ENCODE peak calls at places on chromosomes 3 and 15, in five cellular contexts. One of them, this sample, is unnamed.

GRCh38 chr3:111936191-111936841 is 42.5 kb upstream of the ABHD10 start:
- DNase-seq in HFF-Myc: peak; percentile 80
- DNase-seq in hypothalamus: no peak
- DNase-seq in skeletal muscle cell: peak; percentile 31
- DNase-seq in AG04450: peak; percentile 53
- DNase-seq in this sample: no peak

GRCh38 chr15:63387741-63388468 is 6.3 kb upstream of the CA12 start:
- DNase-seq in HFF-Myc: no peak
- DNase-seq in hypothalamus: no peak
- DNase-seq in skeletal muscle cell: no peak
- DNase-seq in AG04450: no peak
- DNase-seq in this sample: no peak

GRCh38 chr15:40449275-40449674 is 8.5 kb downstream of the BAHD1 start:
- DNase-seq in HFF-Myc: no peak
- DNase-seq in hypothalamus: no peak
- DNase-seq in skeletal muscle cell: no peak
- DNase-seq in AG04450: no peak
- DNase-seq in this sample: no peak

GRCh38 chr3:72144773-72145505 is 360.0 kb upstream of the PROK2 start:
- DNase-seq in HFF-Myc: no peak
- DNase-seq in hypothalamus: no peak
- DNase-seq in skeletal muscle cell: no peak
- DNase-seq in AG04450: no peak
- DNase-seq in this sample: no peak

GRCh38 chr3:30658328-30659052 is 52.1 kb downstream of the TGFBR2 start:
- DNase-seq in HFF-Myc: peak; percentile 79
- DNase-seq in hypothalamus: no peak
- DNase-seq in skeletal muscle cell: peak; percentile 73
- DNase-seq in AG04450: peak; percentile 43
- DNase-seq in this sample: no peak

GRCh38 chr15:67080900-67081431 is 15.6 kb downstream of the SMAD3 start:
- DNase-seq in HFF-Myc: no peak
- DNase-seq in hypothalamus: peak; percentile 38
- DNase-seq in skeletal muscle cell: peak; percentile 70
- DNase-seq in AG04450: no peak
- DNase-seq in this sample: no peak

GRCh38 chr3:71026634-71027578 is 556.6 kb downstream of the FOXP1 start:
- DNase-seq in HFF-Myc: no peak
- DNase-seq in hypothalamus: no peak
- DNase-seq in skeletal muscle cell: no peak
- DNase-seq in AG04450: no peak
- DNase-seq in this sample: no peak

GRCh38 chr3:124272611-124273151 is 280.8 kb upstream of the ROPN1 start:
- DNase-seq in HFF-Myc: no peak
- DNase-seq in hypothalamus: no peak
- DNase-seq in skeletal muscle cell: no peak
- DNase-seq in AG04450: no peak
- DNase-seq in this sample: no peak

GRCh38 chr15:62591842-62592838 is 427.1 kb upstream of the C2CD4B start:
- DNase-seq in HFF-Myc: no peak
- DNase-seq in hypothalamus: no peak
- DNase-seq in skeletal muscle cell: no peak
- DNase-seq in AG04450: no peak
- DNase-seq in this sample: no peak

GRCh38 chr3:3707858-3708768 is 91.1 kb upstream of the LRRN1 start:
- DNase-seq in HFF-Myc: no peak
- DNase-seq in hypothalamus: no peak
- DNase-seq in skeletal muscle cell: no peak
- DNase-seq in AG04450: no peak
- DNase-seq in this sample: no peak

GRCh38 chr3:24496529-24497482 is 2.2 kb upstream of the THRB start:
- DNase-seq in HFF-Myc: peak; percentile 41
- DNase-seq in hypothalamus: peak; percentile 31
- DNase-seq in skeletal muscle cell: no peak
- DNase-seq in AG04450: peak; percentile 4
- DNase-seq in this sample: peak; percentile 49

GRCh38 chr3:180743813-180744212 is 64.5 kb upstream of the CCDC39 start:
- DNase-seq in HFF-Myc: no peak
- DNase-seq in hypothalamus: no peak
- DNase-seq in skeletal muscle cell: no peak
- DNase-seq in AG04450: no peak
- DNase-seq in this sample: no peak

GRCh38 chr3:115792206-115792955 is 169.1 kb downstream of the GAP43 start:
- DNase-seq in HFF-Myc: no peak
- DNase-seq in hypothalamus: no peak
- DNase-seq in skeletal muscle cell: no peak
- DNase-seq in AG04450: no peak
- DNase-seq in this sample: no peak

GRCh38 chr3:39447637-39448483 is 19.6 kb upstream of the MOBP start:
- DNase-seq in HFF-Myc: peak; percentile 78
- DNase-seq in hypothalamus: peak; percentile 84
- DNase-seq in skeletal muscle cell: peak; percentile 39
- DNase-seq in AG04450: peak; percentile 80
- DNase-seq in this sample: peak; percentile 70

GRCh38 chr3:188712257-188712924 is 459.4 kb upstream of the TPRG1 start:
- DNase-seq in HFF-Myc: no peak
- DNase-seq in hypothalamus: no peak
- DNase-seq in skeletal muscle cell: peak; percentile 55
- DNase-seq in AG04450: peak; percentile 55
- DNase-seq in this sample: no peak

GRCh38 chr15:75167588-75168076 is 34.0 kb upstream of the C15orf39 start:
- DNase-seq in HFF-Myc: peak; percentile 43
- DNase-seq in hypothalamus: no peak
- DNase-seq in skeletal muscle cell: peak; percentile 65
- DNase-seq in AG04450: no peak
- DNase-seq in this sample: no peak

GRCh38 chr3:3084890-3085289 is 25.3 kb downstream of the IL5RA start:
- DNase-seq in HFF-Myc: no peak
- DNase-seq in hypothalamus: no peak
- DNase-seq in skeletal muscle cell: no peak
- DNase-seq in AG04450: no peak
- DNase-seq in this sample: no peak

GRCh38 chr15:64894395-64895056 is 17.2 kb upstream of the ANKDD1A start:
- DNase-seq in HFF-Myc: no peak
- DNase-seq in hypothalamus: no peak
- DNase-seq in skeletal muscle cell: no peak
- DNase-seq in AG04450: no peak
- DNase-seq in this sample: no peak

GRCh38 chr3:117019082-117019713 is 309.6 kb downstream of the TUSC7 start:
- DNase-seq in HFF-Myc: peak; percentile 35
- DNase-seq in hypothalamus: peak; percentile 65
- DNase-seq in skeletal muscle cell: peak; percentile 44
- DNase-seq in AG04450: peak; percentile 36
- DNase-seq in this sample: peak; percentile 71

GRCh38 chr3:115292677-115293076 is 145.6 kb upstream of the ZBTB20 start:
- DNase-seq in HFF-Myc: no peak
- DNase-seq in hypothalamus: no peak
- DNase-seq in skeletal muscle cell: no peak
- DNase-seq in AG04450: no peak
- DNase-seq in this sample: no peak

GRCh38 chr3:169522595-169523529 is 140.7 kb downstream of the MECOM start:
- DNase-seq in HFF-Myc: no peak
- DNase-seq in hypothalamus: no peak
- DNase-seq in skeletal muscle cell: no peak
- DNase-seq in AG04450: no peak
- DNase-seq in this sample: no peak

GRCh38 chr3:50655009-50655830 is 19.5 kb upstream of the DOCK3 start:
- DNase-seq in HFF-Myc: no peak
- DNase-seq in hypothalamus: no peak
- DNase-seq in skeletal muscle cell: no peak
- DNase-seq in AG04450: no peak
- DNase-seq in this sample: no peak

GRCh38 chr15:22979699-22980188 is 424 bp downstream of the CYFIP1 start:
- DNase-seq in HFF-Myc: no peak
- DNase-seq in hypothalamus: no peak
- DNase-seq in skeletal muscle cell: no peak
- DNase-seq in AG04450: no peak
- DNase-seq in this sample: no peak

GRCh38 chr15:59622289-59622688 is 10.7 kb downstream of the GCNT3 start:
- DNase-seq in HFF-Myc: peak; percentile 15
- DNase-seq in hypothalamus: no peak
- DNase-seq in skeletal muscle cell: peak; percentile 15
- DNase-seq in AG04450: no peak
- DNase-seq in this sample: no peak

GRCh38 chr3:172156309-172156998 is 117.1 kb downstream of the FNDC3B start:
- DNase-seq in HFF-Myc: no peak
- DNase-seq in hypothalamus: no peak
- DNase-seq in skeletal muscle cell: no peak
- DNase-seq in AG04450: no peak
- DNase-seq in this sample: peak; percentile 55

This sample was measured in retina.